ENCODE peak calls at places on chromosome 16, in seven cellular contexts. X is ascending aorta, F is heart right ventricle, Y is transverse colon, T is fibroblast of lung, D is pancreas, W is AG04450. R is an unnamed sample.

GRCh38 chr16:60907645-60908044 is 1128.6 kb downstream of the CDH8 start:
- DNase-seq in W (no peak), F (no peak), X (no peak), T (no peak), D (no peak), Y (no peak), R (no peak)

GRCh38 chr16:76456016-76456415 is 178.8 kb downstream of the CNTNAP4 start:
- DNase-seq in X (no peak), D (no peak), W (no peak), T (no peak), Y (no peak), F (no peak), R (no peak)

GRCh38 chr16:85360323-85361277 is 248.3 kb upstream of the CIBAR2 start:
- DNase-seq in X (no peak), Y (peak), D (peak), F (no peak), T (no peak), W (no peak), R (peak)

GRCh38 chr16:83903739-83904138 is 4.8 kb downstream of the MLYCD start:
- DNase-seq in T (peak), F (peak), X (no peak), D (peak), Y (peak), W (no peak), R (peak)

GRCh38 chr16:12498077-12498476 is 305.6 kb downstream of the CPPED1 start:
- DNase-seq in W (no peak), D (no peak), X (no peak), F (no peak), Y (no peak), T (no peak), R (no peak)

GRCh38 chr16:85995591-85996461 is 96.9 kb downstream of the IRF8 start:
- DNase-seq in D (no peak), Y (no peak), W (no peak), T (no peak), X (no peak), F (no peak), R (no peak)

GRCh38 chr16:12565423-12565822 is 238.3 kb downstream of the CPPED1 start:
- DNase-seq in F (no peak), W (no peak), D (no peak), T (no peak), Y (no peak), X (no peak), R (no peak)

GRCh38 chr16:87602005-87602790 is at the start of gene JPH3:
- DNase-seq in Y (no peak), T (no peak), W (no peak), D (no peak), X (no peak), F (no peak), R (no peak)

GRCh38 chr16:70709457-70709856 is 23.6 kb upstream of the MTSS2 start:
- DNase-seq in X (no peak), T (no peak), D (no peak), W (no peak), Y (no peak), F (no peak), R (no peak)

GRCh38 chr16:31265329-31266245 is 5.8 kb downstream of the ITGAM start:
- DNase-seq in F (no peak), Y (no peak), T (no peak), W (no peak), D (peak), X (no peak), R (no peak)

GRCh38 chr16:81486555-81487061 is 42.0 kb downstream of the CMIP start:
- DNase-seq in Y (no peak), X (peak), D (no peak), F (peak), W (no peak), T (peak), R (peak)

GRCh38 chr16:62190426-62190825 is 154.2 kb upstream of the CDH8 start:
- DNase-seq in Y (no peak), W (no peak), X (no peak), F (no peak), T (no peak), D (no peak), R (no peak)

GRCh38 chr16:84970447-84971127 is 40.7 kb downstream of the ZDHHC7 start:
- DNase-seq in D (peak), F (peak), T (peak), W (peak), Y (peak), X (peak), R (peak)

GRCh38 chr16:2428051-2428786 is 1.0 kb upstream of the CCNF start:
- DNase-seq in Y (peak), F (peak), T (peak), D (peak), X (no peak), W (no peak), R (no peak)

GRCh38 chr16:4933433-4933832 is 3.5 kb downstream of the PPL start:
- DNase-seq in D (no peak), X (no peak), T (no peak), W (no peak), F (no peak), Y (no peak), R (no peak)

GRCh38 chr16:25922438-25922837 is 230.7 kb downstream of the HS3ST4 start:
- DNase-seq in Y (no peak), X (no peak), F (no peak), D (no peak), W (no peak), T (no peak), R (no peak)

GRCh38 chr16:30875881-30876791 is 17.7 kb downstream of the BCL7C start:
- DNase-seq in D (no peak), T (no peak), X (no peak), F (no peak), W (no peak), Y (peak), R (no peak)

GRCh38 chr16:89489731-89490385 is 503 bp downstream of the ANKRD11 start:
- DNase-seq in F (no peak), Y (no peak), W (no peak), X (no peak), T (no peak), D (no peak), R (peak)

GRCh38 chr16:89490386-89491237 is at the start of gene ANKRD11:
- DNase-seq in W (peak), Y (peak), D (peak), X (peak), T (peak), F (peak), R (peak)

GRCh38 chr16:89491974-89492687 is 1.8 kb upstream of the ANKRD11 start:
- DNase-seq in F (no peak), W (no peak), T (no peak), X (no peak), Y (no peak), D (no peak), R (no peak)

GRCh38 chr16:89489040-89489721 is 1.2 kb downstream of the ANKRD11 start:
- DNase-seq in X (peak), Y (peak), T (peak), W (peak), D (peak), F (peak), R (peak)

GRCh38 chr16:89491238-89491869 is 993 bp upstream of the ANKRD11 start:
- DNase-seq in F (no peak), Y (no peak), X (no peak), T (peak), D (no peak), W (no peak), R (peak)
- H3K27ac ChIP-seq in F (peak), Y (peak), X (peak), T (peak), D (peak), W (peak), R (peak)

GRCh38 chr16:66569131-66569530 is 2.9 kb downstream of the CMTM1 start:
- DNase-seq in T (peak), F (no peak), D (no peak), Y (no peak), X (no peak), W (no peak), R (no peak)
- H3K4me3 ChIP-seq in T (no peak), F (no peak), D (no peak), Y (no peak), X (no peak), W (no peak), R (no peak)

GRCh38 chr16:19488213-19488640 is 33.7 kb downstream of the GDE1 start:
- DNase-seq in X (peak), W (no peak), D (no peak), F (no peak), Y (peak), T (no peak), R (no peak)

GRCh38 chr16:19481769-19482168 is 40.1 kb downstream of the GDE1 start:
- DNase-seq in W (no peak), D (no peak), X (no peak), F (no peak), T (no peak), Y (no peak), R (no peak)

GRCh38 chr16:19490619-19491018 is 31.3 kb downstream of the GDE1 start:
- DNase-seq in T (no peak), W (no peak), Y (no peak), X (no peak), D (no peak), F (no peak), R (no peak)

GRCh38 chr16:19481291-19481690 is 40.6 kb downstream of the GDE1 start:
- DNase-seq in D (no peak), Y (no peak), W (no peak), X (no peak), T (no peak), F (no peak), R (no peak)

DNA sequence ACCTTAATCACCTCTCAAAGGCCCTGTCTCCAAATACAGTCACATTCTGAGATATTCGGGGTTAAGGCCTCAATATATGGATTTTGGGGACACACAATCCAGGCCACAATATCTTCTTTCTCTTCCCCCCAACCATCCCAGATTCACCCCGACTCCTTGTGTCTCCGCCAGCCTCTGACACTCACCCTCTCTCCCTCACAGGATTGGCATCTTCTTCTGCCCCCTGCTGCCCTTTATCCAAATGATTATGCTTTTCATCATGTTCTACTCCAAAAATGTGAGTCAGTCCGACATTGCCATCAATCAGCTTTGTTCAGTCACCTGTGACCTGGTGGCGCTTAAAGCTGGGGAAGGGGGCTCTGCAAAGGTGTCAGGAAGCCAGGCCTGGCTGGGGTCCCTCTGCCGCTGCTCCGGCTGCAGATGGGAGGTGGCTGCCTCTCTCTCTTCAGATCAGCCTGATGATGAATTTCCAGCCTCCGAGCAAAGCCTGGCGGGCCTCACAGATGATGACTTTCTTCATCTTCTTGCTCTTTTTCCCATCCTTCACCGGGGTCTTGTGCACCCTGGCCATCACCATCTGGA is 35.1 kb downstream of the GDE1 start:
- DNase-seq in W (no peak), Y (no peak), T (no peak), D (no peak), F (no peak), X (peak), R (no peak)
- H3K27ac ChIP-seq in W (no peak), Y (peak), T (no peak), D (no peak), F (no peak), X (no peak), R (no peak)

GRCh38 chr16:11349599-11350276 is 4.5 kb downstream of the RMI2 start:
- DNase-seq in X (peak), T (peak), Y (peak), W (no peak), F (peak), D (peak), R (peak)

GRCh38 chr16:11348737-11349598 is 3.7 kb downstream of the RMI2 start:
- DNase-seq in T (no peak), D (no peak), Y (no peak), W (no peak), X (no peak), F (no peak), R (no peak)

GRCh38 chr16:11347831-11348230 is 2.6 kb downstream of the RMI2 start:
- DNase-seq in X (no peak), F (no peak), D (no peak), T (no peak), Y (no peak), W (no peak), R (no peak)

GRCh38 chr16:11353158-11353557 is 7.9 kb downstream of the RMI2 start:
- DNase-seq in D (no peak), F (no peak), X (no peak), W (no peak), T (no peak), Y (no peak), R (no peak)

GRCh38 chr16:11350531-11351335 is 5.5 kb downstream of the RMI2 start:
- DNase-seq in F (no peak), D (no peak), X (no peak), W (peak), Y (no peak), T (peak), R (no peak)
- H3K4me3 ChIP-seq in F (no peak), D (no peak), X (no peak), W (peak), Y (no peak), T (peak), R (no peak)

GRCh38 chr16:17366299-17366961 is 104.3 kb downstream of the XYLT1 start:
- DNase-seq in W (no peak), F (no peak), Y (no peak), D (no peak), X (no peak), T (no peak), R (no peak)
- H3K27ac ChIP-seq in W (no peak), F (no peak), Y (no peak), D (no peak), X (no peak), T (no peak), R (no peak)

DNA sequence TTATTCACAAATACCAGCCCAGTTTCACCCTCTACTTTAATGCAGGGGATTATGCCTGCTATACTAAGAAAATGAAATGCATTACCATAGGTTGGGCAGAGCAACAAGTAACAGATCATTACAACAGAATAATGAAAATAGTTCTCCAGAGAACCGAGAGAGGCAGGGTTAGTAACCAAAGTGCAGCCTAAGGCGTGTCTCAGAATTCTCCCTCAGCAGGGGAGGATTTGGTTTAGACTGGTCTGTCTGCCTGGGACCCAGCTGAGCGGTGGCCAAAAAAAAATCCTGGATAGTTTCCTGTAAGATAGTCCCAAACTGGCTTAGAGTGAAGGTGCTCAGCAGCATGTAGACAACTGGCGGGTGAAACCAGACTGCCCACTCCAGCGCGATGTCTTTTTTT is 30.8 kb upstream of the ADCY7 start:
- DNase-seq in F (no peak), D (no peak), X (no peak), Y (no peak), T (no peak), W (no peak), R (no peak)
- H3K4me3 ChIP-seq in F (no peak), D (no peak), X (no peak), Y (no peak), T (no peak), W (no peak), R (no peak)